ENCODE peak calls at places on chromosomes 5 and 9, in eight cellular contexts. I is cardiac muscle cell, S is OCI-LY7, Z is kidney, E is SJSA1, K is neuronal stem cell, L is uterus, U is small intestine. F is an unnamed sample. For H3K36me3, the result is how much of the 10 kb centered on the place peaks cover.

GRCh38 chr9:124008855-124009834 is 2.4 kb upstream of the LHX2 start:
- DNase-seq in Z (no peak), I (no peak), E (no peak), S (no peak), L (no peak), K (peak), U (no peak), F (peak)

GRCh38 chr9:9747787-9748186 is 865.0 kb downstream of the PTPRD start:
- DNase-seq in I (no peak), S (no peak), Z (no peak), U (no peak), E (peak), L (no peak), K (no peak), F (no peak)

GRCh38 chr9:20219437-20219836 is 402.9 kb downstream of the MLLT3 start:
- DNase-seq in Z (no peak), S (no peak), L (no peak), E (no peak), K (no peak), U (peak), I (no peak), F (no peak)

GRCh38 chr5:92713361-92713875 is 867.6 kb downstream of the NR2F1-AS1 start:
- DNase-seq in Z (no peak), S (no peak), L (no peak), E (no peak), I (peak), U (no peak), K (no peak), F (no peak)

GRCh38 chr5:73274870-73275756 is 102.1 kb downstream of the TMEM174 start:
- DNase-seq in L (no peak), S (no peak), U (no peak), K (no peak), Z (peak), I (no peak), E (no peak), F (no peak)

GRCh38 chr9:131008909-131009618 is at the start of gene LAMC3:
- DNase-seq in S (no peak), E (no peak), U (no peak), K (no peak), Z (peak), L (no peak), I (peak), F (no peak)

GRCh38 chr9:108363321-108363720 is 492.5 kb downstream of the ACTL7B start:
- DNase-seq in L (no peak), K (no peak), U (no peak), S (no peak), Z (no peak), E (no peak), I (no peak), F (no peak)

GRCh38 chr9:77876091-77876490 is 155.5 kb downstream of the GNAQ start:
- DNase-seq in I (peak), S (no peak), U (peak), Z (no peak), L (peak), K (no peak), E (no peak), F (no peak)

GRCh38 chr9:101445353-101446029 is 9.9 kb upstream of the ALDOB start:
- DNase-seq in K (no peak), L (no peak), S (no peak), Z (no peak), E (no peak), I (no peak), U (peak), F (no peak)

GRCh38 chr5:143213231-143213850 is 190.1 kb downstream of the NR3C1 start:
- DNase-seq in L (no peak), E (no peak), S (no peak), I (no peak), U (no peak), Z (no peak), K (no peak), F (no peak)

GRCh38 chr9:69675563-69675962 is 3.4 kb upstream of the APBA1 start:
- DNase-seq in S (no peak), I (no peak), L (no peak), E (no peak), U (no peak), Z (no peak), K (no peak), F (no peak)

GRCh38 chr9:89524888-89525385 is 27.0 kb upstream of the SEMA4D start:
- DNase-seq in Z (no peak), I (no peak), E (no peak), S (no peak), L (no peak), K (no peak), U (no peak), F (no peak)

GRCh38 chr9:99807276-99807852 is 14.3 kb upstream of the NR4A3 start:
- DNase-seq in U (peak), I (peak), K (peak), L (peak), E (peak), S (peak), Z (peak), F (peak)

GRCh38 chr9:18330736-18331335 is 143.1 kb upstream of the ADAMTSL1 start:
- DNase-seq in S (no peak), K (peak), E (no peak), U (no peak), Z (no peak), I (no peak), L (no peak), F (no peak)

GRCh38 chr5:1204693-1205242 is 3.4 kb downstream of the SLC6A19 start:
- DNase-seq in Z (no peak), K (peak), U (peak), L (no peak), E (no peak), I (peak), S (peak), F (no peak)

GRCh38 chr9:79764377-79764776 is 192.6 kb downstream of the TLE4 start:
- DNase-seq in K (no peak), I (no peak), Z (no peak), E (peak), S (no peak), U (no peak), L (peak), F (no peak)

GRCh38 chr9:111966851-111967250 is 70.2 kb downstream of the UGCG start:
- DNase-seq in I (no peak), Z (no peak), E (no peak), K (no peak), S (no peak), U (no peak), L (no peak), F (no peak)

GRCh38 chr5:122172207-122172606 is 42.9 kb downstream of the ZNF474 start:
- DNase-seq in E (no peak), Z (no peak), S (no peak), K (no peak), U (no peak), L (no peak), I (no peak), F (no peak)

GRCh38 chr5:53944981-53945380 is 365.4 kb downstream of the ARL15 start:
- DNase-seq in K (no peak), I (no peak), E (no peak), S (no peak), Z (no peak), L (no peak), U (no peak), F (no peak)

GRCh38 chr5:5419291-5420210 is 2.9 kb upstream of the ICE1 start:
- DNase-seq in Z (no peak), K (peak), E (no peak), I (peak), L (no peak), S (peak), U (peak), F (no peak)

GRCh38 chr5:160079753-160080152 is 39.5 kb downstream of the PWWP2A start:
- DNase-seq in I (no peak), Z (no peak), S (no peak), L (no peak), E (peak), U (no peak), K (no peak), F (no peak)

GRCh38 chr5:33475706-33476105 is 34.9 kb downstream of the TARS1 start:
- DNase-seq in E (no peak), S (no peak), U (no peak), Z (no peak), L (no peak), K (no peak), I (no peak), F (no peak)
- H3K36me3 ChIP-seq in E (under half), S (half or more), U (under half), Z (under half), L (under half), K (under half), I (under half), F (under half)

DNA sequence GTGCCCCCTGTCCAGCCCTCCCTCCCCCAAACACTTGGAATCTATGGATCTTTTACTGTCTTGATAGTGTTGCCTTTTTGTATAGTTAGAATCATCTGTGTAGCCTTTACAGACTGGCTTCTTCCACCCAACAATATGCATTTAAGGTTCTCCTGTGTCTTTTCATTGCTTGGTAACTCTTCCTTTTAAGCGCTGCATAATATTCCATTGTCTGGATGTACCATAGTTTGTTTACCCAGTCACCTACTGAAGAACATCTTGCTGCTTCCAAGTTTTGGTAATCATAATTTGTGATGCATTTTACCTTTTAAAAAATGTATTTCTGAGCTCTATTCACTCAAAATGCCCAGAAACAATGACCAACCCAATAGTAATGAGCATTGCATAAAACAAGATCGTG is 17.7 kb upstream of the LMX1B start:
- DNase-seq in Z (no peak), L (no peak), U (no peak), E (no peak), I (no peak), K (no peak), S (no peak), F (no peak)
- H3K4me3 ChIP-seq in Z (no peak), L (no peak), U (no peak), E (no peak), I (no peak), K (no peak), S (no peak), F (no peak)

GRCh38 chr5:123412206-123412605 is 11.0 kb downstream of the CEP120 start:
- DNase-seq in K (no peak), U (no peak), S (no peak), I (no peak), Z (no peak), L (no peak), E (no peak), F (no peak)

DNA sequence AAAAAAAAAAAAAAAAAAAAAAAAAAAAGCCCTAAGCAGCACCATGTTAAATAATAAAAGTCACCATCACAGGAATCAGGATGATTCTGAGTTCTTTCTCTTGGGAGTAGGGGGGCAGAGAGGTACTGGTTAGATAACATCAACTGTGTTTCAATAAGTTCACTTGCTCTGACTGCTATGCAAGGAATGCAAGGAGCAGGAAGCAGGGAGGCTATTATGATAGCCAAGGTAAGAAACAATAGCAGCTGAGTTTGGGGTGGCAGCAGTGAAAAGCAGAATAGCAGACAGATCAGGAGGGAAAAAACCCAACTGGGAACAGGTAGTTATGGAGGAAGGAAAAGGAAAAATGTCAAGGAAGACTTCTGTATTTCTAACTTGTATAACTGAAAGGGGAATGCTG is 8.2 kb downstream of the CEP120 start:
- DNase-seq in Z (no peak), I (no peak), K (no peak), L (no peak), E (no peak), S (no peak), U (no peak), F (no peak)
- H3K36me3 ChIP-seq in Z (under half), I (under half), K (under half), L (under half), E (half or more), S (half or more), U (under half), F (half or more)

GRCh38 chr5:171315925-171316257 is 6.8 kb downstream of the TLX3 start:
- DNase-seq in L (no peak), I (no peak), E (no peak), K (no peak), S (no peak), Z (no peak), U (no peak), F (peak)
- H3K4me3 ChIP-seq in L (no peak), I (no peak), E (no peak), K (no peak), S (no peak), Z (no peak), U (no peak), F (no peak)

F was measured in upper lobe of right lung.